ENCODE peak calls at places on chromosomes 6 and 20, in seven cellular contexts. M is activated CD8-positive, alpha-beta memory T cell treated with anti-CD3 and anti-CD28 coated beads, Interleukin-2, amount 10 ng/mL, durations not matched to agents 7 days and 5 days; N is heart left ventricle; E is amygdala; P is iris pigment epithelial cell; D is NCI-H1092; F is EL. K is an unnamed sample.

GRCh38 chr6:85364354-85364753 is 85.5 kb upstream of the NT5E start:
- DNase-seq in M (peak), N (no peak), E (no peak), P (peak), D (no peak), F (peak), K (no peak)

GRCh38 chr20:21102252-21102609 is 3.9 kb downstream of the LINC00237 start:
- DNase-seq in M (no peak), N (no peak), E (no peak), P (no peak), D (no peak), F (no peak), K (no peak)

GRCh38 chr6:8079116-8079515 is 14.9 kb upstream of the BLOC1S5 start:
- DNase-seq in M (no peak), N (no peak), E (no peak), P (no peak), D (no peak), F (no peak), K (no peak)

GRCh38 chr6:166019214-166019613 is 148.4 kb downstream of the TBXT start:
- DNase-seq in M (no peak), N (no peak), E (no peak), P (no peak), D (no peak), F (no peak), K (peak)

GRCh38 chr6:107704377-107705013 is 119.6 kb downstream of the SCML4 start:
- DNase-seq in M (no peak), N (no peak), E (no peak), P (peak), D (no peak), F (peak), K (no peak)

GRCh38 chr6:170522565-170523183 is 30.4 kb downstream of the PSMB1 start:
- DNase-seq in M (no peak), N (no peak), E (no peak), P (peak), D (peak), F (peak), K (no peak)

GRCh38 chr6:81997091-81997926 is 244.8 kb upstream of the TENT5A start:
- DNase-seq in M (no peak), N (no peak), E (no peak), P (peak), D (no peak), F (peak), K (no peak)

GRCh38 chr6:380234-381218 is 11.0 kb upstream of the IRF4 start:
- DNase-seq in M (no peak), N (no peak), E (no peak), P (no peak), D (no peak), F (no peak), K (peak)

GRCh38 chr20:43991982-43992381 is 77.3 kb downstream of the TOX2 start:
- DNase-seq in M (no peak), N (no peak), E (no peak), P (no peak), D (no peak), F (no peak), K (no peak)

GRCh38 chr6:169169375-169169774 is 84.3 kb downstream of the THBS2 start:
- DNase-seq in M (peak), N (no peak), E (no peak), P (no peak), D (no peak), F (no peak), K (peak)

GRCh38 chr6:74568851-74569250 is 637.0 kb downstream of the COL12A1 start:
- DNase-seq in M (no peak), N (no peak), E (no peak), P (peak), D (no peak), F (no peak), K (no peak)

GRCh38 chr20:23928788-23929187 is 49.2 kb upstream of the CST5 start:
- DNase-seq in M (peak), N (no peak), E (no peak), P (no peak), D (no peak), F (no peak), K (no peak)

GRCh38 chr6:33633462-33634158 is 12.5 kb downstream of the ITPR3 start:
- DNase-seq in M (peak), N (peak), E (no peak), P (peak), D (no peak), F (peak), K (no peak)

GRCh38 chr20:16438100-16438499 is 135.1 kb downstream of the KIF16B start:
- DNase-seq in M (no peak), N (no peak), E (no peak), P (no peak), D (no peak), F (no peak), K (no peak)

GRCh38 chr6:551405-551804 is 105.5 kb downstream of the HUS1B start:
- DNase-seq in M (peak), N (no peak), E (no peak), P (peak), D (no peak), F (peak), K (no peak)

GRCh38 chr6:111154981-111155380 is 67.7 kb downstream of the SLC16A10 start:
- DNase-seq in M (no peak), N (no peak), E (no peak), P (no peak), D (no peak), F (no peak), K (no peak)

GRCh38 chr6:106614592-106615301 is 14.6 kb downstream of the RTN4IP1 start:
- DNase-seq in M (no peak), N (no peak), E (no peak), P (no peak), D (no peak), F (no peak), K (no peak)

GRCh38 chr6:66662196-66662595 is 955.2 kb upstream of the EYS start:
- DNase-seq in M (no peak), N (no peak), E (no peak), P (peak), D (no peak), F (no peak), K (no peak)

GRCh38 chr20:6162239-6162638 is 39.4 kb upstream of the FERMT1 start:
- DNase-seq in M (no peak), N (peak), E (peak), P (peak), D (peak), F (no peak), K (no peak)

GRCh38 chr6:3734023-3734422 is 17.5 kb downstream of the PXDC1 start:
- DNase-seq in M (no peak), N (no peak), E (no peak), P (no peak), D (no peak), F (no peak), K (no peak)

GRCh38 chr6:43734294-43734665 is 35.7 kb upstream of the VEGFA start:
- DNase-seq in M (no peak), N (no peak), E (no peak), P (no peak), D (no peak), F (no peak), K (no peak)

GRCh38 chr6:8837343-8837742 is 402.0 kb upstream of the SLC35B3 start:
- DNase-seq in M (no peak), N (no peak), E (no peak), P (no peak), D (no peak), F (no peak), K (no peak)

K was measured in osteocyte.